ENCODE peak calls at places on chromosomes 2 and 18, in four cellular contexts. X, K, V and D are unnamed samples.

GRCh38 chr18:29501952-29502351 is 1325.0 kb upstream of the CDH2 start:
- DNase-seq in X (no peak), K (no peak), V (no peak), D (no peak)

GRCh38 chr2:159094173-159094737 is 125.8 kb downstream of the TANC1 start:
- DNase-seq in X (no peak), K (no peak), V (no peak), D (no peak)

GRCh38 chr18:74478876-74479275 is 17.3 kb upstream of the CNDP2 start:
- DNase-seq in X (no peak), K (no peak), V (no peak), D (no peak)

GRCh38 chr2:105393373-105394055 is 5.3 kb downstream of the FHL2 start:
- DNase-seq in X (no peak), K (no peak), V (no peak), D (no peak)

GRCh38 chr2:44751754-44752479 is 189.6 kb upstream of the SIX3 start:
- DNase-seq in X (peak; percentile 7), K (no peak), V (no peak), D (peak; percentile 2)

GRCh38 chr2:237341872-237342271 is 72.1 kb downstream of the COL6A3 start:
- DNase-seq in X (no peak), K (no peak), V (no peak), D (no peak)

GRCh38 chr2:200585340-200585729 is 479 bp upstream of the AOX1 start:
- DNase-seq in X (no peak), K (no peak), V (no peak), D (no peak)

GRCh38 chr18:29840101-29840500 is 1202.4 kb downstream of the DSC3 start:
- DNase-seq in X (no peak), K (no peak), V (no peak), D (no peak)

GRCh38 chr2:197191177-197191947 is 119.2 kb downstream of the ANKRD44 start:
- DNase-seq in X (peak; percentile 26), K (no peak), V (no peak), D (no peak)

GRCh38 chr2:174607989-174608865 is 10.6 kb upstream of the WIPF1 start:
- DNase-seq in X (no peak), K (no peak), V (peak; percentile 89), D (no peak)

GRCh38 chr2:31579996-31580320 is 780 bp downstream of the SRD5A2 start:
- DNase-seq in X (no peak), K (no peak), V (no peak), D (no peak)

GRCh38 chr2:224058048-224058775 is 19.1 kb upstream of the SERPINE2 start:
- DNase-seq in X (no peak), K (no peak), V (no peak), D (no peak)

GRCh38 chr2:60260646-60261296 is 292.7 kb downstream of the BCL11A start:
- DNase-seq in X (no peak), K (no peak), V (no peak), D (peak; percentile 52)

GRCh38 chr2:36172828-36173227 is 182.8 kb upstream of the CRIM1 start:
- DNase-seq in X (no peak), K (no peak), V (no peak), D (no peak)

GRCh38 chr2:32061973-32062861 is 1.1 kb upstream of the SPAST start:
- DNase-seq in X (peak; percentile 40), K (no peak), V (no peak), D (peak; percentile 18)

GRCh38 chr2:56299166-56299806 is 115.5 kb downstream of the CCDC85A start:
- DNase-seq in X (no peak), K (no peak), V (no peak), D (no peak)

GRCh38 chr2:172708247-172708646 is 27.4 kb upstream of the RAPGEF4 start:
- DNase-seq in X (no peak), K (no peak), V (no peak), D (no peak)

GRCh38 chr2:137167651-137168050 is 402.3 kb downstream of the THSD7B start:
- DNase-seq in X (no peak), K (no peak), V (no peak), D (no peak)

GRCh38 chr18:28175930-28176673 is 828 bp downstream of the CDH2 start:
- DNase-seq in X (no peak), K (no peak), V (no peak), D (no peak)

GRCh38 chr2:86073225-86073624 is 32.5 kb downstream of the POLR1A start:
- DNase-seq in X (no peak), K (no peak), V (no peak), D (no peak)

GRCh38 chr2:150624001-150624401 is 136.5 kb upstream of the RND3 start:
- DNase-seq in X (no peak), K (no peak), V (peak; percentile 19), D (no peak)

DNA sequence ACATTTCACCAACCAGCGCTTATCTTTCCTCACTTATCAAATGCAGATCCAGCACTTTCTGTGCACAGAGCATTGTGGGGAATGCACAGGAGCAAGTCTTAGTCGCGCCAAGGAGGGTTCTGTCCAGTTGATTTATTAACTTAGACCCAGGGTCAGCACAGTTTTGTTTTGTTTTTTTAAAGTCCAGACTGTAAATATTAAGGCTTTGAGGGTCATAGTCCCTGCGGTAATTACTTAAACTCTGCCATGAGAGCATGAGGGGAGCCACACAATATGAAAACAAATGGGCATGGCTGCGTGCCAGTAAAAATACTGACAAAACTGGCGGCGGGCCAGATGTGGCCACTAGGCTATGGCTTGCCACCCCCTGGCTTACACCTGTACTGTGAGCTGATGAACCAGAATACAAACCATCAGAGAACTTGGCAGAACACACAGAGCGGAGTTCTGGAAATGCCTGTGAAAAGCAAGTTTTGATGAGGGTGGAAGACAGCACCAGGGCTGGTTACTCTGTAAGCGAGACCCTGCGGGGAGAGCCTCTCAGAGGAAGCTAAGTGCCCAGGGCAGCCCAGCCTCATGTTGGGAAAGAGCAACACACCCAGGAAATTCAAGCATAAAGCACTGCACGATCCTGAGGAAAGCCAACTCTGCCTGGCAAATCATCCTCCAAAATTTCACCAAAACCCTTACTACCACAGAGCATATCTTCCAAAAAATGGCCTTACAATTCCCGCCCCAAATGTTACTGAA is 43.6 kb downstream of the L3MBTL4 start:
- DNase-seq in X (no peak), K (no peak), V (no peak), D (no peak)
- TF ChIP-seq SPI1 in X (no peak), K (no peak), V (no peak), D (no peak)

GRCh38 chr2:88051792-88052191 is 3.8 kb downstream of the KRCC1 start:
- DNase-seq in X (no peak), K (no peak), V (no peak), D (no peak)

GRCh38 chr2:88055436-88056128 is at the start of gene KRCC1:
- DNase-seq in X (peak; percentile 94), K (peak; percentile 87), V (peak; percentile 88), D (peak; percentile 91)

GRCh38 chr2:88054300-88055048 is 1.1 kb downstream of the KRCC1 start:
- DNase-seq in X (no peak), K (no peak), V (no peak), D (no peak)

GRCh38 chr2:88055049-88055435 is 541 bp downstream of the KRCC1 start:
- DNase-seq in X (no peak), K (peak; percentile 6), V (no peak), D (no peak)

GRCh38 chr2:88053301-88053700 is 2.3 kb downstream of the KRCC1 start:
- DNase-seq in X (no peak), K (no peak), V (no peak), D (peak; percentile 33)
- TF ChIP-seq SPI1 in X (no peak), K (no peak), V (no peak), D (no peak)

GRCh38 chr2:63791387-63791786 is 50.3 kb upstream of the UGP2 start:
- DNase-seq in X (no peak), K (no peak), V (no peak), D (no peak)
- TF ChIP-seq SPI1 in X (no peak), K (no peak), V (no peak), D (no peak)

GRCh38 chr18:32698148-32698547 is 74.7 kb downstream of the KLHL14 start:
- DNase-seq in X (no peak), K (no peak), V (no peak), D (no peak)
- TF ChIP-seq SPI1 in X (no peak), K (no peak), V (no peak), D (no peak)

DNA sequence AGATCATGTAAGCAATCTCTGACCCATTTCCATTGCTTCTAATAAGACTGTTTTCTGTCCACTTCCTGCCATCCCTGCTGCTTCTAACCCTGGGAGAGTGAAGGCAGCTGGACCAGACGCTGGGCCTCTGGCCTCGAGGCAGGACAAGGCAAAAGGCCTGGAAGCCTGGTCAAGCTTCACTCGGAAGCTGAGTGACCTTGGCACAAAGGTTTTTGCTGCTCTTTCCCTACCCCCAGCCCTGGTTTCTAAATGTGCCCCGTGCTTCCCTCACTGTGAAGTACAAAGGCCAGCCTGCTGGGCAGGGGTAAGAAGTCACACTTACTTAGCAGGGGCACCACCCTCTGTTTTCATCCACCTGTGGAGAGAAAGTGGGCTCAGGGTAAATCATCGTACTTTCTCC is 195.0 kb downstream of the TNS1 start:
- DNase-seq in X (no peak), K (no peak), V (no peak), D (no peak)
- TF ChIP-seq SPI1 in X (no peak), K (no peak), V (no peak), D (no peak)